ENCODE peak calls at places on chromosomes 1 and 21, in eight cellular contexts. Z, G, O, N, H, D, Y and X are unnamed samples.

GRCh38 chr1:168098534-168099313 is 38.0 kb downstream of the GPR161 start:
- DNase-seq in Z (no peak), G (no peak), O (no peak), N (no peak), H (no peak), D (no peak), Y (no peak), X (no peak)

GRCh38 chr21:34992736-34993135 is 56.4 kb downstream of the RUNX1 start:
- DNase-seq in Z (no peak), G (peak; percentile 21), O (no peak), N (no peak), H (no peak), D (no peak), Y (no peak), X (no peak)

GRCh38 chr1:37423810-37424209 is 50.6 kb upstream of the ZC3H12A start:
- DNase-seq in Z (no peak), G (no peak), O (no peak), N (no peak), H (no peak), D (no peak), Y (no peak), X (no peak)

GRCh38 chr1:121516279-121516967 is 331.6 kb downstream of the SRGAP2C start:
- DNase-seq in Z (peak; percentile 33), G (no peak), O (no peak), N (peak; percentile 52), H (peak; percentile 45), D (no peak), Y (no peak), X (peak; percentile 68)

GRCh38 chr1:17669866-17670451 is 85.2 kb upstream of the ACTL8 start:
- DNase-seq in Z (no peak), G (peak; percentile 74), O (no peak), N (no peak), H (no peak), D (no peak), Y (no peak), X (no peak)

GRCh38 chr1:24112381-24113169 is 640 bp upstream of the MYOM3 start:
- DNase-seq in Z (peak; percentile 13), G (peak; percentile 68), O (peak; percentile 65), N (peak; percentile 79), H (peak; percentile 10), D (peak; percentile 37), Y (peak; percentile 61), X (no peak)

GRCh38 chr1:160161965-160162705 is 10.7 kb downstream of the ATP1A4 start:
- DNase-seq in Z (no peak), G (peak; percentile 26), O (peak; percentile 78), N (no peak), H (no peak), D (no peak), Y (no peak), X (no peak)

GRCh38 chr1:7069888-7070287 is 284.6 kb downstream of the CAMTA1 start:
- DNase-seq in Z (no peak), G (no peak), O (peak; percentile 76), N (no peak), H (no peak), D (no peak), Y (no peak), X (no peak)

GRCh38 chr1:183989078-183989577 is 48.4 kb downstream of the COLGALT2 start:
- DNase-seq in Z (no peak), G (peak; percentile 59), O (no peak), N (peak; percentile 26), H (no peak), D (no peak), Y (peak; percentile 5), X (no peak)

GRCh38 chr1:67242016-67242415 is 65.7 kb upstream of the IL12RB2 start:
- DNase-seq in Z (no peak), G (no peak), O (no peak), N (no peak), H (no peak), D (no peak), Y (no peak), X (no peak)

GRCh38 chr1:109623601-109624161 is 4.0 kb downstream of the AMPD2 start:
- DNase-seq in Z (no peak), G (no peak), O (no peak), N (no peak), H (no peak), D (peak; percentile 42), Y (no peak), X (no peak)

GRCh38 chr1:220013497-220013896 is 32.8 kb downstream of the EPRS1 start:
- DNase-seq in Z (no peak), G (no peak), O (no peak), N (no peak), H (no peak), D (no peak), Y (no peak), X (no peak)

GRCh38 chr1:181423301-181423918 is 59.9 kb upstream of the CACNA1E start:
- DNase-seq in Z (no peak), G (peak; percentile 85), O (peak; percentile 67), N (peak; percentile 78), H (no peak), D (peak; percentile 85), Y (no peak), X (no peak)

GRCh38 chr1:79373481-79374132 is 367.1 kb upstream of the ADGRL4 start:
- DNase-seq in Z (no peak), G (peak; percentile 4), O (no peak), N (peak; percentile 31), H (no peak), D (no peak), Y (no peak), X (no peak)

GRCh38 chr1:113388621-113389355 is 1.5 kb upstream of the MAGI3 start:
- DNase-seq in Z (no peak), G (no peak), O (no peak), N (peak; percentile 83), H (no peak), D (peak; percentile 3), Y (no peak), X (no peak)

GRCh38 chr1:71641903-71642302 is 561.1 kb upstream of the ZRANB2 start:
- DNase-seq in Z (no peak), G (peak; percentile 74), O (no peak), N (no peak), H (no peak), D (no peak), Y (no peak), X (no peak)

GRCh38 chr1:29890201-29890959 is 654.1 kb downstream of the PTPRU start:
- DNase-seq in Z (no peak), G (no peak), O (no peak), N (no peak), H (no peak), D (no peak), Y (no peak), X (no peak)

GRCh38 chr1:195415584-195415983 is 1192.7 kb downstream of the KCNT2 start:
- DNase-seq in Z (no peak), G (no peak), O (no peak), N (no peak), H (no peak), D (no peak), Y (no peak), X (no peak)

GRCh38 chr1:147852706-147853225 is 49.8 kb upstream of the GJA8 start:
- DNase-seq in Z (no peak), G (no peak), O (no peak), N (no peak), H (no peak), D (no peak), Y (no peak), X (no peak)

GRCh38 chr1:25862785-25863485 is 3.7 kb upstream of the AUNIP start:
- DNase-seq in Z (no peak), G (peak; percentile 61), O (no peak), N (no peak), H (no peak), D (no peak), Y (no peak), X (no peak)

GRCh38 chr1:43172532-43172972 is 422 bp downstream of the CFAP57 start:
- DNase-seq in Z (peak; percentile 79), G (peak; percentile 89), O (peak; percentile 80), N (peak; percentile 85), H (peak; percentile 80), D (peak; percentile 92), Y (peak; percentile 15), X (no peak)

GRCh38 chr1:5311634-5312298 is 657.4 kb downstream of the AJAP1 start:
- DNase-seq in Z (no peak), G (no peak), O (no peak), N (no peak), H (no peak), D (no peak), Y (no peak), X (no peak)

GRCh38 chr1:113579256-113580018 is 179.8 kb downstream of the PHTF1 start:
- DNase-seq in Z (no peak), G (no peak), O (no peak), N (no peak), H (no peak), D (no peak), Y (no peak), X (no peak)

GRCh38 chr21:45892156-45892919 is 89.2 kb upstream of the COL6A1 start:
- DNase-seq in Z (peak; percentile 25), G (no peak), O (no peak), N (no peak), H (peak; percentile 75), D (no peak), Y (no peak), X (peak; percentile 13)

GRCh38 chr21:44873356-44874239 is at the start of gene PTTG1IP:
- DNase-seq in Z (peak; percentile 99), G (peak; percentile 96), O (peak; percentile 99), N (peak; percentile 98), H (peak; percentile 99), D (peak; percentile 99), Y (peak; percentile 93), X (peak; percentile 70)

GRCh38 chr1:180154003-180154324 is 705 bp upstream of the QSOX1 start:
- DNase-seq in Z (no peak), G (no peak), O (no peak), N (no peak), H (no peak), D (no peak), Y (no peak), X (no peak)

GRCh38 chr1:227314014-227314848 is 4.1 kb downstream of the CDC42BPA start:
- DNase-seq in Z (no peak), G (no peak), O (no peak), N (no peak), H (no peak), D (no peak), Y (no peak), X (no peak)

GRCh38 chr1:226309398-226310122 is 596 bp upstream of the LIN9 start:
- DNase-seq in Z (no peak), G (peak; percentile 44), O (peak; percentile 66), N (peak; percentile 4), H (no peak), D (peak; percentile 64), Y (no peak), X (no peak)

GRCh38 chr1:224732367-224733006 is 116.4 kb downstream of the CNIH3 start:
- DNase-seq in Z (no peak), G (no peak), O (no peak), N (no peak), H (no peak), D (no peak), Y (no peak), X (no peak)

GRCh38 chr1:156293895-156294294 is 1.6 kb downstream of the GLMP start:
- DNase-seq in Z (no peak), G (no peak), O (no peak), N (no peak), H (no peak), D (no peak), Y (no peak), X (no peak)

GRCh38 chr1:24267003-24267402 is 52.2 kb upstream of the GRHL3 start:
- DNase-seq in Z (no peak), G (no peak), O (no peak), N (no peak), H (no peak), D (no peak), Y (no peak), X (no peak)

GRCh38 chr1:185350027-185350442 is 33.0 kb upstream of the IVNS1ABP start:
- DNase-seq in Z (no peak), G (no peak), O (no peak), N (no peak), H (no peak), D (no peak), Y (no peak), X (no peak)

GRCh38 chr1:98723574-98723973 is 62.1 kb downstream of the SNX7 start:
- DNase-seq in Z (no peak), G (no peak), O (no peak), N (no peak), H (no peak), D (no peak), Y (no peak), X (no peak)

GRCh38 chr1:242828828-242829227 is 304.3 kb upstream of the PLD5 start:
- DNase-seq in Z (no peak), G (no peak), O (no peak), N (no peak), H (no peak), D (no peak), Y (no peak), X (no peak)